ENCODE peak calls at places on chromosomes 6 and 20, in ten cellular contexts. K is GM12878, W is SK-N-SH, C is Panc1, F is endothelial cell of umbilical vein, B is H1, M is transverse colon, E is stomach, A is HepG2, U is GM23338. R is an unnamed sample.

GRCh38 chr20:48817367-48818030 is 10.3 kb downstream of the PREX1 start:
- DNase-seq in K (no peak), W (no peak), C (no peak), F (peak; percentile 75), B (no peak), M (no peak), E (no peak), A (no peak), U (no peak), R (no peak)

GRCh38 chr20:21390768-21391167 is 6.6 kb downstream of the NKX2-4 start:
- DNase-seq in K (no peak), W (no peak), C (no peak), F (no peak), B (no peak), M (no peak), E (no peak), A (no peak), U (peak; percentile 47), R (no peak)

GRCh38 chr20:1469306-1469905 is 2.8 kb upstream of the NSFL1C start:
- DNase-seq in K (no peak), W (no peak), C (no peak), F (no peak), B (no peak), M (no peak), E (no peak), A (no peak), U (no peak), R (no peak)

GRCh38 chr6:161618816-161619454 is 345.1 kb upstream of the AGPAT4 start:
- DNase-seq in K (no peak), W (peak; percentile 64), C (peak; percentile 35), F (no peak), B (peak; percentile 31), M (no peak), E (no peak), A (peak; percentile 49), U (peak; percentile 71), R (peak; percentile 20)

GRCh38 chr6:20953019-20953418 is 418.8 kb downstream of the CDKAL1 start:
- DNase-seq in K (no peak), W (peak; percentile 37), C (no peak), F (peak; percentile 95), B (no peak), M (no peak), E (no peak), A (no peak), U (peak; percentile 74), R (no peak)

GRCh38 chr6:132445201-132445951 is 44.1 kb upstream of the MOXD1 start:
- DNase-seq in K (no peak), W (no peak), C (no peak), F (no peak), B (no peak), M (no peak), E (no peak), A (no peak), U (peak; percentile 26), R (no peak)

GRCh38 chr6:166330612-166331011 is 11.7 kb downstream of the SFT2D1 start:
- DNase-seq in K (no peak), W (peak; percentile 94), C (no peak), F (no peak), B (peak; percentile 79), M (peak; percentile 30), E (peak; percentile 69), A (peak; percentile 89), U (peak; percentile 92), R (no peak)

GRCh38 chr6:84119277-84119676 is 85.7 kb downstream of the MRAP2 start:
- DNase-seq in K (no peak), W (no peak), C (no peak), F (no peak), B (no peak), M (no peak), E (no peak), A (no peak), U (peak; percentile 27), R (no peak)

GRCh38 chr6:47165918-47166317 is 123.8 kb upstream of the ADGRF1 start:
- DNase-seq in K (peak; percentile 26), W (no peak), C (no peak), F (no peak), B (no peak), M (no peak), E (no peak), A (no peak), U (no peak), R (no peak)

GRCh38 chr6:110996661-110997060 is 14.8 kb downstream of the RPF2 start:
- DNase-seq in K (no peak), W (no peak), C (no peak), F (no peak), B (no peak), M (no peak), E (no peak), A (no peak), U (no peak), R (no peak)

GRCh38 chr6:110990835-110991576 is 9.2 kb downstream of the RPF2 start:
- DNase-seq in K (no peak), W (no peak), C (no peak), F (no peak), B (no peak), M (no peak), E (no peak), A (no peak), U (no peak), R (no peak)
- TF ChIP-seq POLR2AphosphoS5 in K (no peak), W (no peak), C (no peak), F (no peak), B (no peak), M (no peak), E (no peak), A (no peak), U (no peak), R (no peak)

GRCh38 chr20:41249781-41250281 is 67.7 kb downstream of the ZHX3 start:
- DNase-seq in K (no peak), W (peak; percentile 18), C (no peak), F (peak; percentile 75), B (peak; percentile 56), M (no peak), E (no peak), A (peak; percentile 55), U (peak; percentile 91), R (no peak)
- H3K4me1 ChIP-seq in K (no peaks in the 10 kb centered on the region), W (no peaks in the 10 kb centered on the region), C (no peaks in the 10 kb centered on the region), F (peaks cover 65% of the 10 kb centered on the region), B (no peaks in the 10 kb centered on the region), M (peaks cover 65% of the 10 kb centered on the region), E (peaks cover 53% of the 10 kb centered on the region), A (no peaks in the 10 kb centered on the region), U (peaks cover 6% of the 10 kb centered on the region), R (peaks cover 31% of the 10 kb centered on the region)

GRCh38 chr6:97594834-97595233 is 311.8 kb upstream of the MMS22L start:
- DNase-seq in K (no peak), W (no peak), C (no peak), F (no peak), B (no peak), M (no peak), E (no peak), A (no peak), U (no peak), R (no peak)
- H3K27ac ChIP-seq in K (no peak overlapping the region), W (peak overlapping the region; percentile 34), C (no peak overlapping the region), F (no peak overlapping the region), B (no peak overlapping the region), M (no peak overlapping the region), E (no peak overlapping the region), A (no peak overlapping the region), U (no peak overlapping the region), R (no peak overlapping the region)

GRCh38 chr6:156655267-156655918 is 121.8 kb upstream of the ARID1B start:
- DNase-seq in K (no peak), W (no peak), C (no peak), F (no peak), B (peak; percentile 34), M (no peak), E (no peak), A (no peak), U (peak; percentile 43), R (no peak)

GRCh38 chr6:156647440-156647839 is 129.7 kb upstream of the ARID1B start:
- DNase-seq in K (no peak), W (peak; percentile 44), C (no peak), F (no peak), B (no peak), M (no peak), E (no peak), A (no peak), U (no peak), R (no peak)

GRCh38 chr6:156650896-156651295 is 126.3 kb upstream of the ARID1B start:
- DNase-seq in K (no peak), W (no peak), C (no peak), F (no peak), B (no peak), M (no peak), E (no peak), A (no peak), U (no peak), R (no peak)

GRCh38 chr6:156651438-156651837 is 125.7 kb upstream of the ARID1B start:
- DNase-seq in K (no peak), W (no peak), C (no peak), F (no peak), B (no peak), M (no peak), E (no peak), A (no peak), U (no peak), R (no peak)

GRCh38 chr6:156652231-156652750 is 124.9 kb upstream of the ARID1B start:
- DNase-seq in K (no peak), W (no peak), C (no peak), F (no peak), B (no peak), M (no peak), E (no peak), A (no peak), U (no peak), R (no peak)
- TF ChIP-seq POLR2AphosphoS5 in K (no peak), W (no peak), C (no peak), F (no peak), B (no peak), M (no peak), E (no peak), A (no peak), U (no peak), R (no peak)

R was measured in breast epithelium.